ENCODE peak calls at places on chromosomes 4 and X, in six cellular contexts. E is WERI-Rb-1, L is AG09309, N is left ventricle myocardium inferior, R is cardiac fibroblast, U is tibial artery. Z is an unnamed sample.

GRCh38 chr4:127196656-127197352 is 436.0 kb upstream of the INTU start:
- DNase-seq in N (peak; percentile 47), E (no peak), R (no peak), U (no peak), L (no peak), Z (no peak)

GRCh38 chrX:13081385-13082285 is 37.2 kb upstream of the FAM9C start:
- DNase-seq in L (no peak), N (no peak), R (no peak), U (no peak), E (no peak), Z (no peak)

GRCh38 chr4:37805091-37805490 is 21.4 kb upstream of the PGM2 start:
- DNase-seq in L (no peak), U (no peak), E (no peak), R (no peak), N (no peak), Z (no peak)

GRCh38 chr4:19319607-19320006 is 932.1 kb upstream of the SLIT2 start:
- DNase-seq in R (no peak), U (no peak), N (no peak), L (no peak), E (no peak), Z (no peak)

GRCh38 chr4:27027428-27027827 is 166.8 kb downstream of the STIM2 start:
- DNase-seq in U (no peak), E (no peak), R (no peak), L (no peak), N (no peak), Z (no peak)

GRCh38 chr4:5784960-5785611 is 74.1 kb downstream of the EVC start:
- DNase-seq in R (peak; percentile 71), L (no peak), E (peak; percentile 63), N (no peak), U (no peak), Z (no peak)

GRCh38 chrX:50770702-50771101 is 43.3 kb downstream of the SHROOM4 start:
- DNase-seq in E (no peak), R (peak; percentile 23), L (no peak), N (no peak), U (no peak), Z (peak; percentile 41)

GRCh38 chrX:15686818-15687685 is 22.4 kb upstream of the CLTRN start:
- DNase-seq in R (peak; percentile 65), N (no peak), L (peak; percentile 14), U (peak; percentile 40), E (peak; percentile 54), Z (peak; percentile 78)

GRCh38 chr4:6769138-6769983 is 13.2 kb upstream of the KIAA0232 start:
- DNase-seq in N (no peak), L (no peak), E (no peak), U (no peak), R (no peak), Z (no peak)

GRCh38 chr4:163167333-163167626 is 590 bp upstream of the NAF1 start:
- DNase-seq in E (no peak), U (no peak), R (peak; percentile 52), N (no peak), L (no peak), Z (no peak)

GRCh38 chr4:106287353-106287969 is 28.5 kb downstream of the TBCK start:
- DNase-seq in L (peak; percentile 31), N (no peak), U (no peak), R (peak; percentile 97), E (no peak), Z (peak; percentile 84)

GRCh38 chr4:87530868-87531267 is 1.7 kb upstream of the SPARCL1 start:
- DNase-seq in N (peak; percentile 67), U (peak; percentile 81), E (no peak), R (peak; percentile 84), L (no peak), Z (peak; percentile 87)

GRCh38 chr4:54913751-54914526 is 211.5 kb downstream of the KDR start:
- DNase-seq in E (no peak), U (peak; percentile 26), N (no peak), R (peak; percentile 19), L (no peak), Z (peak; percentile 8)

GRCh38 chr4:87117051-87117729 is 103.2 kb downstream of the KLHL8 start:
- DNase-seq in U (no peak), L (no peak), N (no peak), R (no peak), E (no peak), Z (no peak)

GRCh38 chrX:11953615-11954014 is 184.7 kb upstream of the FRMPD4 start:
- DNase-seq in U (no peak), L (peak; percentile 5), N (no peak), R (peak; percentile 93), E (no peak), Z (no peak)

GRCh38 chrX:150212672-150213480 is 150.2 kb upstream of the MAMLD1 start:
- DNase-seq in N (peak; percentile 48), L (no peak), R (peak; percentile 31), E (no peak), U (no peak), Z (no peak)

GRCh38 chr4:114598191-114599121 is at the start of gene UGT8:
- DNase-seq in E (peak; percentile 95), R (peak; percentile 2), N (peak; percentile 18), U (no peak), L (no peak), Z (peak; percentile 84)

GRCh38 chrX:49039598-49040375 is 3.4 kb downstream of the TFE3 start:
- DNase-seq in U (peak; percentile 74), E (peak; percentile 67), N (peak; percentile 52), R (peak; percentile 94), L (peak; percentile 70), Z (peak; percentile 95)
- TF ChIP-seq CTCF in U (no peak), E (no peak), N (no peak), R (peak; percentile 15), L (peak; percentile 10), Z (no peak)

DNA sequence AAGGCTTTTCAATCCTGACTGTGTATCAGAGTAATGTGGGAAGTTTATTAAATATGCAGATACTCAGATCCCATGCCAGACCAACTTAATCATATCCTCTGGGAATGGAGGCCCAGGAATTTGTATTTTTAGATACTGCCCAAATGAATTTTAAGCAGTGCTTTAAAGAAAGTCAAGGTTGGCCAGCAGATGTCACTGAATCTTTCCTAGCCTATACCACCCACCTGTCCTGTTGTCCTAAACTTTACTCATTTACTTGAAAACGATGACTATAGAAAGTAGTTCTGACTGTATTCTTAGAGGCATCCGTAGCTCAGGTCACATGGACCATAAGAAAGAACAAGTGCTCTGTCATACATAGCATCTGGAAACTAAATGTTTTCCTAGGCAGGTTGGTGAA is 79.9 kb downstream of the AMOT start:
- DNase-seq in L (no peak), U (no peak), N (no peak), E (no peak), R (no peak), Z (no peak)
- TF ChIP-seq CTCF in L (no peak), U (no peak), N (no peak), E (no peak), R (no peak), Z (no peak)

GRCh38 chrX:56802921-56803848 is 74.1 kb downstream of the NBDY start:
- DNase-seq in R (peak; percentile 71), E (peak; percentile 72), L (peak; percentile 66), U (peak; percentile 29), N (peak; percentile 36), Z (peak; percentile 77)
- TF ChIP-seq CTCF in R (peak; percentile 39), E (peak; percentile 54), L (peak; percentile 76), U (peak; percentile 16), N (peak; percentile 55), Z (peak; percentile 70)

DNA sequence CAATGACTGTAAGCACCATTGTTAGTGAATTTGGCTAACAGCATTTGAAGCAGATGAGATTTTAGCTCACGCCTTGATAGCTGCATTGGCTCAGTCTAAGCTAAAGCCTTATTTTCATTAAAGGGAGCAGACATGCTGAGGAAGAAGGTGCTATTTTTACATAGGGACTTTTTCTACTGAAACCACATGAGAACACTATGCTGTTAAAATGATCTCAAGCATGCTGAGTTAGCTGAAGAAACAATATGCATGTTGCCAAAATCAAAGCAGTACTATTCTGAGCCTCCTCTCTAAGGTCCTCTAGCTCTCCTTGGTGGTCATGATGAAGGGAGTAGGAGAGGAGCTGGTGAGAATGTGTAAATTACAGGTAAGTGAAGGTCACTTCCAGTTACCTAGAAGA is 134.4 kb upstream of the JADE1 start:
- DNase-seq in E (no peak), N (no peak), L (no peak), U (no peak), R (no peak), Z (no peak)
- TF ChIP-seq CTCF in E (no peak), N (peak; percentile 40), L (no peak), U (no peak), R (no peak), Z (no peak)

GRCh38 chr4:119785963-119786362 is 157.4 kb upstream of the PDE5A start:
- DNase-seq in U (no peak), N (no peak), L (no peak), E (no peak), R (peak; percentile 57), Z (peak; percentile 41)
- TF ChIP-seq CTCF in U (peak; percentile 46), N (peak; percentile 54), L (peak; percentile 44), E (no peak), R (no peak), Z (peak; percentile 44)

GRCh38 chrX:9343971-9344370 is 120.9 kb upstream of the TBL1X start:
- DNase-seq in N (no peak), L (no peak), E (no peak), U (no peak), R (no peak), Z (no peak)
- TF ChIP-seq CTCF in N (no peak), L (no peak), E (no peak), U (no peak), R (no peak), Z (no peak)

GRCh38 chrX:132954323-132954722 is 4.1 kb downstream of the HS6ST2 start:
- DNase-seq in U (no peak), L (no peak), E (no peak), R (no peak), N (no peak), Z (no peak)

GRCh38 chrX:132953358-132953757 is 5.1 kb downstream of the HS6ST2 start:
- DNase-seq in E (no peak), L (no peak), U (no peak), R (no peak), N (no peak), Z (peak; percentile 23)

GRCh38 chrX:132948648-132949260 is 9.7 kb downstream of the HS6ST2 start:
- DNase-seq in U (no peak), E (no peak), R (no peak), L (no peak), N (no peak), Z (peak; percentile 41)
- TF ChIP-seq CTCF in U (no peak), E (peak; percentile 33), R (no peak), L (peak; percentile 15), N (no peak), Z (peak; percentile 11)

Z was measured in MCF 10A.